ENCODE peak calls at places on chromosome 14, in nine cellular contexts. H, Q, U, Y, A, N, I, V and B are unnamed samples.

GRCh38 chr14:103014466-103015319 is 42.7 kb downstream of the CDC42BPB start:
- DNase-seq in Y (peak), V (no peak), I (no peak), Q (no peak), U (no peak), A (no peak), N (no peak), H (no peak), B (peak)

GRCh38 chr14:52873694-52874093 is 77.2 kb downstream of the FERMT2 start:
- DNase-seq in V (no peak), Y (peak), I (no peak), U (no peak), A (no peak), Q (peak), H (no peak), N (no peak), B (no peak)

GRCh38 chr14:104355101-104355691 is 216.8 kb downstream of the KIF26A start:
- DNase-seq in N (no peak), I (peak), A (no peak), Q (no peak), U (no peak), Y (no peak), V (no peak), H (no peak), B (peak)

GRCh38 chr14:35285168-35285990 is 6.8 kb upstream of the PSMA6 start:
- DNase-seq in I (no peak), A (no peak), Q (no peak), U (no peak), N (no peak), H (no peak), V (peak), Y (no peak), B (no peak)

GRCh38 chr14:51539571-51540037 is 112.1 kb upstream of the FRMD6 start:
- DNase-seq in A (peak), U (no peak), Y (peak), N (no peak), H (no peak), V (no peak), I (no peak), Q (no peak), B (no peak)

GRCh38 chr14:94595912-94596311 is 14.7 kb downstream of the SERPINA5 start:
- DNase-seq in V (no peak), U (no peak), Q (no peak), Y (no peak), A (no peak), I (no peak), N (no peak), H (no peak), B (no peak)

GRCh38 chr14:32710351-32711102 is 228.2 kb upstream of the NPAS3 start:
- DNase-seq in V (no peak), U (no peak), N (no peak), A (no peak), Y (peak), H (no peak), I (no peak), Q (no peak), B (no peak)

GRCh38 chr14:102034301-102034700 is 52.5 kb downstream of the HSP90AA1 start:
- DNase-seq in A (no peak), I (no peak), V (no peak), Q (no peak), N (no peak), Y (no peak), H (no peak), U (no peak), B (no peak)

GRCh38 chr14:99426796-99427346 is 53.8 kb downstream of the SETD3 start:
- DNase-seq in U (no peak), I (no peak), A (no peak), Y (no peak), N (no peak), V (no peak), Q (no peak), H (no peak), B (no peak)

GRCh38 chr14:58639842-58640484 is 2.2 kb downstream of the DACT1 start:
- DNase-seq in U (peak), A (peak), I (no peak), V (peak), H (no peak), Y (peak), Q (peak), N (no peak), B (no peak)

GRCh38 chr14:95157987-95158712 is 821 bp upstream of the DICER1 start:
- DNase-seq in Q (peak), N (no peak), V (no peak), U (no peak), H (no peak), Y (no peak), A (no peak), I (no peak), B (no peak)

GRCh38 chr14:63624701-63625100 is 17.0 kb downstream of the WDR89 start:
- DNase-seq in A (no peak), U (no peak), Y (no peak), V (no peak), I (no peak), H (no peak), Q (no peak), N (no peak), B (no peak)

GRCh38 chr14:69887740-69888657 is 8.8 kb downstream of the SMOC1 start:
- DNase-seq in U (no peak), A (no peak), Q (no peak), V (no peak), H (no peak), I (no peak), Y (no peak), N (no peak), B (no peak)

GRCh38 chr14:102323102-102323501 is 3.6 kb downstream of the ZNF839 start:
- DNase-seq in Y (peak), A (peak), I (no peak), Q (peak), V (peak), N (peak), H (no peak), U (peak), B (peak)

GRCh38 chr14:94372021-94372605 is 16.3 kb downstream of the SERPINA1 start:
- DNase-seq in V (no peak), H (no peak), Q (no peak), N (no peak), U (no peak), A (no peak), I (no peak), Y (no peak), B (no peak)

GRCh38 chr14:68789002-68789797 is 3.7 kb downstream of the ZFP36L1 start:
- DNase-seq in U (peak), H (no peak), I (peak), A (peak), Y (peak), V (peak), N (peak), Q (peak), B (peak)

GRCh38 chr14:102875652-102876051 is 46.8 kb upstream of the AMN start:
- DNase-seq in Q (no peak), I (no peak), A (no peak), Y (no peak), H (no peak), U (no peak), N (no peak), V (no peak), B (no peak)

GRCh38 chr14:91835920-91836843 is 31.2 kb downstream of the TC2N start:
- DNase-seq in N (peak), A (no peak), I (peak), V (peak), Y (no peak), Q (peak), H (peak), U (peak), B (peak)

GRCh38 chr14:36173161-36173560 is 3.4 kb downstream of the PTCSC3 start:
- DNase-seq in A (no peak), I (no peak), H (no peak), U (no peak), Q (no peak), Y (no peak), V (no peak), N (no peak), B (no peak)

GRCh38 chr14:34711169-34711568 is 3.2 kb downstream of the CFL2 start:
- DNase-seq in H (no peak), Q (no peak), Y (peak), I (no peak), A (peak), V (no peak), N (no peak), U (peak), B (no peak)

GRCh38 chr14:101103321-101103901 is 199.9 kb upstream of the RTL1 start:
- DNase-seq in I (no peak), N (no peak), H (no peak), Y (no peak), V (no peak), Q (no peak), A (no peak), U (no peak), B (peak)

GRCh38 chr14:89619616-89620273 is 202.7 kb upstream of the FOXN3 start:
- DNase-seq in U (no peak), Q (no peak), Y (no peak), N (no peak), A (no peak), H (no peak), V (no peak), I (no peak), B (no peak)

GRCh38 chr14:54344445-54344844 is 52.4 kb upstream of the CDKN3 start:
- DNase-seq in Q (no peak), V (no peak), Y (peak), U (no peak), A (no peak), H (no peak), I (no peak), N (no peak), B (no peak)

GRCh38 chr14:72722201-72722785 is 171.6 kb downstream of the DPF3 start:
- DNase-seq in A (no peak), V (no peak), H (no peak), I (no peak), Y (no peak), N (no peak), Q (no peak), U (no peak), B (no peak)

GRCh38 chr14:53670701-53671100 is 285.9 kb downstream of the BMP4 start:
- DNase-seq in A (peak), I (no peak), U (no peak), N (no peak), H (no peak), Y (peak), V (no peak), Q (no peak), B (no peak)

GRCh38 chr14:69490219-69490918 is 5.8 kb downstream of the PLEKHD1 start:
- DNase-seq in V (no peak), A (no peak), H (no peak), N (no peak), I (no peak), Q (no peak), U (no peak), Y (no peak), B (no peak)

GRCh38 chr14:68232643-68233055 is 413.1 kb downstream of the RAD51B start:
- DNase-seq in A (peak), N (no peak), Q (peak), Y (peak), H (no peak), U (peak), V (peak), I (no peak), B (peak)

GRCh38 chr14:104865631-104866441 is 768 bp downstream of the CEP170B start:
- DNase-seq in I (no peak), Y (peak), Q (peak), H (no peak), N (peak), V (peak), A (peak), U (peak), B (peak)

GRCh38 chr14:78967111-78967809 is 797.1 kb downstream of the NRXN3 start:
- DNase-seq in Q (no peak), U (no peak), N (no peak), A (peak), Y (peak), I (no peak), H (no peak), V (no peak), B (no peak)

GRCh38 chr14:64467131-64467530 is 1.8 kb downstream of the AKAP5 start:
- DNase-seq in V (no peak), A (no peak), I (no peak), Q (no peak), H (no peak), Y (peak), N (no peak), U (no peak), B (no peak)

GRCh38 chr14:22099942-22100763 is 426.5 kb upstream of the OR4E1 start:
- DNase-seq in V (peak), H (no peak), Y (peak), N (no peak), I (peak), A (no peak), U (peak), Q (peak), B (peak)

GRCh38 chr14:67900188-67900587 is 80.6 kb downstream of the RAD51B start:
- DNase-seq in A (no peak), U (no peak), V (no peak), H (no peak), Q (no peak), Y (no peak), I (no peak), N (no peak), B (no peak)

GRCh38 chr14:85565862-85566296 is 35.9 kb downstream of the FLRT2 start:
- DNase-seq in A (no peak), H (no peak), Q (no peak), Y (peak), N (no peak), U (no peak), I (no peak), V (no peak), B (no peak)

GRCh38 chr14:24310666-24311604 is at the start of gene LTB4R:
- DNase-seq in U (peak), H (no peak), Q (no peak), N (peak), V (peak), A (no peak), Y (peak), I (peak), B (peak)